ENCODE peak calls at places on chromosomes 13 and 19, in seven cellular contexts. One of them, this sample, is unnamed.

GRCh38 chr19:40465025-40465780 is at the start of gene BLVRB:
- DNase-seq in thoracic aorta: no peak
- DNase-seq in astrocyte of the spinal cord: peak
- DNase-seq in substantia nigra: no peak
- DNase-seq in psoas muscle: no peak
- DNase-seq in CD8-positive, alpha-beta T cell: no peak
- DNase-seq in EL: peak
- DNase-seq in this sample: no peak

GRCh38 chr13:44816701-44817684 is 172.3 kb downstream of the NUFIP1 start:
- DNase-seq in thoracic aorta: no peak
- DNase-seq in astrocyte of the spinal cord: peak
- DNase-seq in substantia nigra: no peak
- DNase-seq in psoas muscle: no peak
- DNase-seq in CD8-positive, alpha-beta T cell: no peak
- DNase-seq in EL: peak
- DNase-seq in this sample: no peak

GRCh38 chr19:16851031-16851712 is 22.0 kb downstream of the SIN3B start:
- DNase-seq in thoracic aorta: no peak
- DNase-seq in astrocyte of the spinal cord: peak
- DNase-seq in substantia nigra: no peak
- DNase-seq in psoas muscle: no peak
- DNase-seq in CD8-positive, alpha-beta T cell: no peak
- DNase-seq in EL: peak
- DNase-seq in this sample: no peak

GRCh38 chr19:14410054-14410774 is 8.9 kb downstream of the DDX39A start:
- DNase-seq in thoracic aorta: no peak
- DNase-seq in astrocyte of the spinal cord: no peak
- DNase-seq in substantia nigra: no peak
- DNase-seq in psoas muscle: no peak
- DNase-seq in CD8-positive, alpha-beta T cell: peak
- DNase-seq in EL: no peak
- DNase-seq in this sample: no peak

GRCh38 chr19:18392417-18392816 is 5.0 kb downstream of the LRRC25 start:
- DNase-seq in thoracic aorta: no peak
- DNase-seq in astrocyte of the spinal cord: no peak
- DNase-seq in substantia nigra: no peak
- DNase-seq in psoas muscle: no peak
- DNase-seq in CD8-positive, alpha-beta T cell: no peak
- DNase-seq in EL: no peak
- DNase-seq in this sample: peak

GRCh38 chr19:32537626-32538025 is 43.4 kb upstream of the PDCD5 start:
- DNase-seq in thoracic aorta: no peak
- DNase-seq in astrocyte of the spinal cord: no peak
- DNase-seq in substantia nigra: no peak
- DNase-seq in psoas muscle: no peak
- DNase-seq in CD8-positive, alpha-beta T cell: no peak
- DNase-seq in EL: no peak
- DNase-seq in this sample: no peak

GRCh38 chr13:80871481-80871880 is 530.6 kb upstream of the SPRY2 start:
- DNase-seq in thoracic aorta: no peak
- DNase-seq in astrocyte of the spinal cord: peak
- DNase-seq in substantia nigra: no peak
- DNase-seq in psoas muscle: no peak
- DNase-seq in CD8-positive, alpha-beta T cell: no peak
- DNase-seq in EL: no peak
- DNase-seq in this sample: no peak

GRCh38 chr19:9936151-9937000 is at the start of gene OLFM2:
- DNase-seq in thoracic aorta: no peak
- DNase-seq in astrocyte of the spinal cord: no peak
- DNase-seq in substantia nigra: peak
- DNase-seq in psoas muscle: no peak
- DNase-seq in CD8-positive, alpha-beta T cell: no peak
- DNase-seq in EL: no peak
- DNase-seq in this sample: peak

GRCh38 chr19:3544742-3545668 is 6.0 kb downstream of the TEKTIP1 start:
- DNase-seq in thoracic aorta: no peak
- DNase-seq in astrocyte of the spinal cord: peak
- DNase-seq in substantia nigra: peak
- DNase-seq in psoas muscle: peak
- DNase-seq in CD8-positive, alpha-beta T cell: peak
- DNase-seq in EL: peak
- DNase-seq in this sample: peak

GRCh38 chr13:26529441-26529840 is 28.0 kb upstream of the WASF3 start:
- DNase-seq in thoracic aorta: no peak
- DNase-seq in astrocyte of the spinal cord: peak
- DNase-seq in substantia nigra: no peak
- DNase-seq in psoas muscle: no peak
- DNase-seq in CD8-positive, alpha-beta T cell: no peak
- DNase-seq in EL: peak
- DNase-seq in this sample: peak

GRCh38 chr19:3607398-3608078 is 863 bp upstream of the TBXA2R start:
- DNase-seq in thoracic aorta: no peak
- DNase-seq in astrocyte of the spinal cord: peak
- DNase-seq in substantia nigra: no peak
- DNase-seq in psoas muscle: peak
- DNase-seq in CD8-positive, alpha-beta T cell: no peak
- DNase-seq in EL: peak
- DNase-seq in this sample: peak

GRCh38 chr19:19628499-19629134 is 597 bp upstream of the LPAR2 start:
- DNase-seq in thoracic aorta: no peak
- DNase-seq in astrocyte of the spinal cord: peak
- DNase-seq in substantia nigra: no peak
- DNase-seq in psoas muscle: no peak
- DNase-seq in CD8-positive, alpha-beta T cell: peak
- DNase-seq in EL: peak
- DNase-seq in this sample: peak

GRCh38 chr19:31107096-31107495 is 242.1 kb downstream of the TSHZ3 start:
- DNase-seq in thoracic aorta: no peak
- DNase-seq in astrocyte of the spinal cord: no peak
- DNase-seq in substantia nigra: no peak
- DNase-seq in psoas muscle: no peak
- DNase-seq in CD8-positive, alpha-beta T cell: no peak
- DNase-seq in EL: no peak
- DNase-seq in this sample: no peak

GRCh38 chr13:40146586-40147240 is 491.3 kb downstream of the COG6 start:
- DNase-seq in thoracic aorta: no peak
- DNase-seq in astrocyte of the spinal cord: no peak
- DNase-seq in substantia nigra: no peak
- DNase-seq in psoas muscle: no peak
- DNase-seq in CD8-positive, alpha-beta T cell: peak
- DNase-seq in EL: peak
- DNase-seq in this sample: no peak

GRCh38 chr13:38566526-38566925 is 120.4 kb upstream of the FREM2 start:
- DNase-seq in thoracic aorta: no peak
- DNase-seq in astrocyte of the spinal cord: no peak
- DNase-seq in substantia nigra: no peak
- DNase-seq in psoas muscle: no peak
- DNase-seq in CD8-positive, alpha-beta T cell: no peak
- DNase-seq in EL: no peak
- DNase-seq in this sample: no peak

GRCh38 chr19:46503848-46504453 is 8.3 kb upstream of the PNMA8B start:
- DNase-seq in thoracic aorta: no peak
- DNase-seq in astrocyte of the spinal cord: no peak
- DNase-seq in substantia nigra: no peak
- DNase-seq in psoas muscle: no peak
- DNase-seq in CD8-positive, alpha-beta T cell: no peak
- DNase-seq in EL: no peak
- DNase-seq in this sample: no peak

GRCh38 chr19:39296906-39297305 is 699 bp downstream of the IFNL1 start:
- DNase-seq in thoracic aorta: no peak
- DNase-seq in astrocyte of the spinal cord: no peak
- DNase-seq in substantia nigra: no peak
- DNase-seq in psoas muscle: no peak
- DNase-seq in CD8-positive, alpha-beta T cell: no peak
- DNase-seq in EL: no peak
- DNase-seq in this sample: no peak

GRCh38 chr19:23241433-23241832 is 8.8 kb downstream of the ZNF724 start:
- DNase-seq in thoracic aorta: no peak
- DNase-seq in astrocyte of the spinal cord: peak
- DNase-seq in substantia nigra: no peak
- DNase-seq in psoas muscle: no peak
- DNase-seq in CD8-positive, alpha-beta T cell: no peak
- DNase-seq in EL: no peak
- DNase-seq in this sample: no peak

GRCh38 chr19:41407271-41407670 is 9.7 kb downstream of the BCKDHA start:
- DNase-seq in thoracic aorta: no peak
- DNase-seq in astrocyte of the spinal cord: no peak
- DNase-seq in substantia nigra: no peak
- DNase-seq in psoas muscle: no peak
- DNase-seq in CD8-positive, alpha-beta T cell: no peak
- DNase-seq in EL: no peak
- DNase-seq in this sample: no peak

GRCh38 chr13:23888658-23889597 is at the start of gene MIPEP:
- DNase-seq in thoracic aorta: peak
- DNase-seq in astrocyte of the spinal cord: peak
- DNase-seq in substantia nigra: peak
- DNase-seq in psoas muscle: peak
- DNase-seq in CD8-positive, alpha-beta T cell: peak
- DNase-seq in EL: peak
- DNase-seq in this sample: peak

GRCh38 chr13:27151798-27152599 is 19.6 kb downstream of the USP12 start:
- DNase-seq in thoracic aorta: no peak
- DNase-seq in astrocyte of the spinal cord: no peak
- DNase-seq in substantia nigra: no peak
- DNase-seq in psoas muscle: no peak
- DNase-seq in CD8-positive, alpha-beta T cell: no peak
- DNase-seq in EL: no peak
- DNase-seq in this sample: no peak

GRCh38 chr19:42281175-42282035 is 12.4 kb downstream of the CIC start:
- DNase-seq in thoracic aorta: no peak
- DNase-seq in astrocyte of the spinal cord: peak
- DNase-seq in substantia nigra: peak
- DNase-seq in psoas muscle: peak
- DNase-seq in CD8-positive, alpha-beta T cell: no peak
- DNase-seq in EL: peak
- DNase-seq in this sample: peak

GRCh38 chr13:30307194-30307965 is at the start of gene KATNAL1:
- DNase-seq in thoracic aorta: peak
- DNase-seq in astrocyte of the spinal cord: peak
- DNase-seq in substantia nigra: peak
- DNase-seq in psoas muscle: peak
- DNase-seq in CD8-positive, alpha-beta T cell: peak
- DNase-seq in EL: peak
- DNase-seq in this sample: peak